ENCODE peak calls at places on chromosomes 1 and 21, in eight cellular contexts. R is EH; A is COR-L47; P is heart right ventricle; C is HTR-8/SVneo; F is upper lobe of left lung; Z is effector memory CD4-positive, alpha-beta T cell; N is psoas muscle. S is an unnamed sample.

GRCh38 chr1:12448746-12449177 is 169.2 kb downstream of the DHRS3 start:
- DNase-seq in Z (no peak), F (no peak), P (no peak), R (peak; percentile 84), C (no peak), N (no peak), A (no peak), S (no peak)

GRCh38 chr1:11417162-11417561 is 61.8 kb upstream of the DISP3 start:
- DNase-seq in R (peak; percentile 3), P (no peak), N (no peak), Z (no peak), C (no peak), A (no peak), F (no peak), S (no peak)

GRCh38 chr1:154497026-154497806 is 4.8 kb upstream of the TDRD10 start:
- DNase-seq in A (no peak), N (peak; percentile 60), P (peak; percentile 66), Z (no peak), C (no peak), R (no peak), F (no peak), S (peak; percentile 75)

GRCh38 chr1:153429266-153430165 is 13.2 kb downstream of the S100A7A start:
- DNase-seq in C (no peak), R (no peak), F (no peak), N (no peak), A (peak; percentile 70), Z (no peak), P (no peak), S (no peak)

GRCh38 chr1:110288111-110288510 is 51.1 kb upstream of the RBM15 start:
- DNase-seq in P (no peak), A (no peak), F (no peak), Z (no peak), R (peak; percentile 52), N (no peak), C (no peak), S (no peak)

GRCh38 chr1:156103521-156103947 is 11.0 kb upstream of the LMNA start:
- DNase-seq in P (peak; percentile 54), A (no peak), N (peak; percentile 63), R (peak; percentile 79), F (no peak), C (no peak), Z (peak; percentile 55), S (peak; percentile 67)

GRCh38 chr1:21104683-21105082 is 72.0 kb downstream of the EIF4G3 start:
- DNase-seq in P (no peak), F (no peak), R (no peak), C (no peak), A (no peak), N (no peak), Z (no peak), S (no peak)

GRCh38 chr1:167658574-167659328 is 28.7 kb downstream of the RCSD1 start:
- DNase-seq in F (no peak), C (no peak), A (no peak), Z (no peak), N (no peak), R (peak; percentile 53), P (no peak), S (no peak)

GRCh38 chr1:35172022-35172421 is 20.9 kb downstream of the SFPQ start:
- DNase-seq in R (no peak), C (no peak), A (no peak), N (no peak), F (no peak), Z (no peak), P (no peak), S (no peak)

GRCh38 chr21:43306391-43306790 is 120.5 kb downstream of the SIK1 start:
- DNase-seq in F (no peak), P (no peak), C (no peak), A (no peak), N (no peak), Z (no peak), R (no peak), S (no peak)

GRCh38 chr1:227260433-227260832 is 57.9 kb downstream of the CDC42BPA start:
- DNase-seq in P (no peak), Z (no peak), A (no peak), C (no peak), F (no peak), N (no peak), R (no peak), S (no peak)

GRCh38 chr1:54803761-54804470 is 2.8 kb upstream of the TTC22 start:
- DNase-seq in A (no peak), P (no peak), N (no peak), Z (no peak), R (peak; percentile 43), F (no peak), C (no peak), S (peak; percentile 64)

GRCh38 chr1:27045973-27046558 is 33.4 kb upstream of the TENT5B start:
- DNase-seq in Z (peak; percentile 32), F (no peak), R (peak; percentile 60), P (peak; percentile 65), C (peak; percentile 63), N (peak; percentile 81), A (peak; percentile 49), S (peak; percentile 71)

GRCh38 chr1:53406551-53407235 is 52.5 kb upstream of the DMRTB1 start:
- DNase-seq in N (no peak), Z (no peak), R (no peak), C (no peak), P (no peak), A (no peak), F (no peak), S (no peak)

GRCh38 chr1:231039161-231040018 is 664 bp downstream of the FAM89A start:
- DNase-seq in N (peak; percentile 55), R (peak; percentile 51), A (no peak), P (peak; percentile 11), C (peak; percentile 40), F (peak; percentile 90), Z (peak; percentile 3), S (peak; percentile 35)

GRCh38 chr1:2539312-2539907 is 9.3 kb upstream of the HES5 start:
- DNase-seq in N (no peak), F (peak; percentile 54), C (no peak), A (no peak), R (no peak), P (no peak), Z (no peak), S (no peak)

GRCh38 chr1:30325999-30326398 is 397.4 kb downstream of the MATN1 start:
- DNase-seq in C (no peak), A (no peak), F (peak; percentile 14), N (no peak), R (no peak), P (no peak), Z (no peak), S (no peak)

GRCh38 chr1:10772711-10773110 is 23.7 kb downstream of the CASZ1 start:
- DNase-seq in N (peak; percentile 37), A (no peak), Z (no peak), F (no peak), R (no peak), P (no peak), C (no peak), S (no peak)

GRCh38 chr1:38819516-38819915 is 40.1 kb downstream of the RRAGC start:
- DNase-seq in N (no peak), F (no peak), P (no peak), R (no peak), Z (no peak), A (no peak), C (no peak), S (no peak)

GRCh38 chr1:228978486-228979324 is 243.4 kb downstream of the RHOU start:
- DNase-seq in F (no peak), R (peak; percentile 13), A (no peak), Z (no peak), C (no peak), P (no peak), N (peak; percentile 61), S (peak; percentile 42)

GRCh38 chr1:15526021-15526489 is 593 bp upstream of the DNAJC16 start:
- DNase-seq in R (no peak), Z (no peak), A (no peak), N (no peak), F (no peak), C (no peak), P (no peak), S (no peak)

GRCh38 chr1:207181838-207182237 is 77.8 kb downstream of the C4BPA start:
- DNase-seq in P (no peak), A (peak; percentile 3), C (peak; percentile 13), Z (no peak), N (no peak), F (no peak), R (no peak), S (no peak)

GRCh38 chr1:177984761-177985160 is 14.9 kb upstream of the SEC16B start:
- DNase-seq in P (no peak), A (no peak), N (no peak), Z (no peak), R (no peak), F (no peak), C (no peak), S (no peak)

GRCh38 chr1:169120066-169120465 is 13.6 kb downstream of the ATP1B1 start:
- DNase-seq in A (no peak), C (no peak), R (peak; percentile 45), Z (no peak), N (no peak), P (no peak), F (no peak), S (no peak)

GRCh38 chr1:200676829-200677228 is 7.1 kb upstream of the DDX59 start:
- DNase-seq in R (no peak), N (no peak), A (no peak), P (no peak), F (no peak), Z (no peak), C (no peak), S (no peak)

GRCh38 chr1:97516588-97516987 is 404.2 kb downstream of the DPYD start:
- DNase-seq in N (no peak), F (no peak), A (no peak), R (no peak), Z (no peak), P (no peak), C (no peak), S (no peak)

GRCh38 chr1:163263818-163264217 is 57.9 kb upstream of the NUF2 start:
- DNase-seq in R (no peak), C (no peak), P (no peak), F (no peak), A (no peak), N (no peak), Z (no peak), S (no peak)

GRCh38 chr1:58883037-58883887 is 99.4 kb upstream of the JUN start:
- DNase-seq in N (peak; percentile 87), P (peak; percentile 76), C (peak; percentile 57), Z (no peak), A (no peak), F (no peak), R (peak; percentile 94), S (peak; percentile 86)

GRCh38 chr1:245864872-245865271 is 642.2 kb downstream of the SMYD3 start:
- DNase-seq in N (no peak), Z (no peak), C (no peak), F (no peak), R (no peak), P (no peak), A (no peak), S (no peak)

GRCh38 chr1:34911465-34911864 is 18.0 kb downstream of the DLGAP3 start:
- DNase-seq in A (no peak), F (no peak), C (no peak), N (no peak), P (no peak), Z (no peak), R (no peak), S (no peak)

GRCh38 chr1:158999301-159000069 is 10.2 kb upstream of the IFI16 start:
- DNase-seq in R (peak; percentile 98), Z (no peak), P (peak; percentile 91), C (peak; percentile 21), F (no peak), A (no peak), N (peak; percentile 84), S (peak; percentile 89)

GRCh38 chr1:26863677-26864060 is 720 bp downstream of the SFN start:
- DNase-seq in A (no peak), F (peak; percentile 69), C (no peak), N (no peak), Z (no peak), P (no peak), R (no peak), S (no peak)